ENCODE peak calls at places on chromosomes 5 and 9, in eight cellular contexts. B, X, F, U, G, L, H and E are unnamed samples.

GRCh38 chr9:135454737-135455136 is 24.8 kb upstream of the PPP1R26 start:
- DNase-seq in B (no peak), X (no peak), F (no peak), U (no peak), G (no peak), L (no peak), H (no peak), E (no peak)

GRCh38 chr5:107516452-107517184 is 154.1 kb downstream of the EFNA5 start:
- DNase-seq in B (no peak), X (no peak), F (no peak), U (peak), G (no peak), L (no peak), H (peak), E (peak)

GRCh38 chr9:69649566-69650260 is 22.5 kb downstream of the APBA1 start:
- DNase-seq in B (no peak), X (no peak), F (no peak), U (peak), G (no peak), L (no peak), H (peak), E (no peak)

GRCh38 chr5:126674145-126674544 is 73.4 kb downstream of the PHAX start:
- DNase-seq in B (no peak), X (no peak), F (no peak), U (no peak), G (no peak), L (no peak), H (no peak), E (no peak)

GRCh38 chr5:40717281-40717680 is 37.6 kb downstream of the PTGER4 start:
- DNase-seq in B (no peak), X (no peak), F (no peak), U (peak), G (no peak), L (no peak), H (peak), E (no peak)

GRCh38 chr9:75651709-75652108 is 238.8 kb upstream of the PCSK5 start:
- DNase-seq in B (no peak), X (no peak), F (no peak), U (no peak), G (no peak), L (no peak), H (no peak), E (no peak)

GRCh38 chr5:67879619-67880357 is 335.8 kb upstream of the PIK3R1 start:
- DNase-seq in B (no peak), X (no peak), F (no peak), U (peak), G (peak), L (no peak), H (no peak), E (no peak)

GRCh38 chr5:146860213-146860891 is 18.2 kb downstream of the PPP2R2B start:
- DNase-seq in B (no peak), X (no peak), F (no peak), U (no peak), G (no peak), L (no peak), H (peak), E (no peak)

GRCh38 chr9:79694676-79695400 is 123.1 kb downstream of the TLE4 start:
- DNase-seq in B (no peak), X (no peak), F (no peak), U (peak), G (no peak), L (no peak), H (peak), E (no peak)

GRCh38 chr5:109876941-109877669 is 187.4 kb downstream of the MAN2A1 start:
- DNase-seq in B (no peak), X (peak), F (no peak), U (peak), G (peak), L (no peak), H (no peak), E (no peak)

GRCh38 chr9:99056876-99057664 is 47.8 kb upstream of the TGFBR1 start:
- DNase-seq in B (no peak), X (no peak), F (no peak), U (peak), G (peak), L (no peak), H (peak), E (no peak)

GRCh38 chr9:136143215-136144001 is 24.7 kb upstream of the TMEM250 start:
- DNase-seq in B (no peak), X (no peak), F (no peak), U (no peak), G (no peak), L (no peak), H (no peak), E (no peak)

GRCh38 chr5:77632526-77633268 is 5.8 kb downstream of the OTP start:
- DNase-seq in B (no peak), X (no peak), F (no peak), U (no peak), G (no peak), L (no peak), H (no peak), E (no peak)

GRCh38 chr5:95759634-95760033 is 28.5 kb downstream of the RHOBTB3 start:
- DNase-seq in B (no peak), X (no peak), F (no peak), U (peak), G (no peak), L (no peak), H (peak), E (no peak)

GRCh38 chr5:80002677-80003076 is 11.6 kb upstream of the MTX3 start:
- DNase-seq in B (no peak), X (no peak), F (no peak), U (no peak), G (no peak), L (no peak), H (no peak), E (no peak)

GRCh38 chr9:12993432-12993831 is 218.6 kb downstream of the LURAP1L start:
- DNase-seq in B (no peak), X (no peak), F (no peak), U (no peak), G (no peak), L (no peak), H (no peak), E (no peak)

GRCh38 chr9:71681708-71682268 is 86.5 kb downstream of the CEMIP2 start:
- DNase-seq in B (no peak), X (no peak), F (no peak), U (peak), G (peak), L (no peak), H (peak), E (no peak)

GRCh38 chr9:35616681-35617459 is 1.3 kb downstream of the CD72 start:
- DNase-seq in B (peak), X (peak), F (peak), U (peak), G (peak), L (peak), H (no peak), E (no peak)
- TF ChIP-seq CTCF in B (no peak), X (no peak), F (peak), U (no peak), G (no peak), L (no peak), H (no peak), E (no peak)

GRCh38 chr9:111483419-111483861 is 743 bp downstream of the ECPAS start:
- DNase-seq in B (no peak), X (no peak), F (peak), U (no peak), G (peak), L (no peak), H (no peak), E (no peak)
- H3K4me3 ChIP-seq in B (peak), X (peak), F (peak), U (peak), G (no peak), L (peak), H (peak), E (peak)

GRCh38 chr9:81118416-81118815 is 570.9 kb downstream of the TLE1 start:
- DNase-seq in B (no peak), X (no peak), F (no peak), U (no peak), G (no peak), L (no peak), H (no peak), E (no peak)

GRCh38 chr9:81112638-81113037 is 576.7 kb downstream of the TLE1 start:
- DNase-seq in B (no peak), X (no peak), F (no peak), U (no peak), G (no peak), L (no peak), H (no peak), E (no peak)

GRCh38 chr9:81113408-81114124 is 575.8 kb downstream of the TLE1 start:
- DNase-seq in B (no peak), X (no peak), F (no peak), U (no peak), G (no peak), L (no peak), H (no peak), E (no peak)

GRCh38 chr9:81116340-81117207 is 572.8 kb downstream of the TLE1 start:
- DNase-seq in B (no peak), X (no peak), F (no peak), U (no peak), G (no peak), L (no peak), H (no peak), E (peak)
- TF ChIP-seq CTCF in B (no peak), X (no peak), F (no peak), U (no peak), G (no peak), L (no peak), H (no peak), E (no peak)

DNA sequence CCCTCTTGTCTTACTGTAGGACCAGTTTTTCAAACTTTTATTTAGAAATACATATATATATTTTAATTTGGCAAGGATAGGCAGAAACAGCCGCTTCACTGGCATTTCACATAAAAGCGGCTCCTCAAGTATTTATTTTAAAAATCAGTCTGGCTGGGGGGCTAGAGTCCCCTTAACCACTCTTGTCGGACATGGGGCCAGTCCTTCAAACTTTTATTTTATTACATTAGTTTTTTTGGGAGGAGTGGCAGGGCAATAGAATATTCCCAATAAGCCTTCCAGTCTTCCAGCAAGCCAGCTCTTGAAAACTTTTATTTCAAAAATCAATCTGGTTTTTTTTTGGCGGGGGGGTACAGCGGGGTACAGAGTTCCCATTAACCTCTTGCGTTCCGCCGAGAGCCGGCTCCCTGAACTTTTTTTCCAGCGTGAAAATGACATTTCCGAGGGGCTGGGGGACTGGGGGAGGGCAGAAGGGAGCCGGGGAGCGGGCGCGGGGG is 641 bp upstream of the ZNF618 start:
- DNase-seq in B (no peak), X (no peak), F (no peak), U (peak), G (no peak), L (no peak), H (no peak), E (no peak)
- H3K4me3 ChIP-seq in B (peak), X (peak), F (peak), U (peak), G (peak), L (peak), H (peak), E (peak)

GRCh38 chr5:90865194-90865593 is 306.6 kb downstream of the ADGRV1 start:
- DNase-seq in B (no peak), X (no peak), F (no peak), U (no peak), G (no peak), L (no peak), H (no peak), E (no peak)

GRCh38 chr5:90866915-90867715 is 308.5 kb downstream of the ADGRV1 start:
- DNase-seq in B (no peak), X (peak), F (no peak), U (peak), G (no peak), L (no peak), H (no peak), E (no peak)

GRCh38 chr5:90866333-90866732 is 307.7 kb downstream of the ADGRV1 start:
- DNase-seq in B (no peak), X (no peak), F (no peak), U (no peak), G (no peak), L (no peak), H (no peak), E (no peak)

DNA sequence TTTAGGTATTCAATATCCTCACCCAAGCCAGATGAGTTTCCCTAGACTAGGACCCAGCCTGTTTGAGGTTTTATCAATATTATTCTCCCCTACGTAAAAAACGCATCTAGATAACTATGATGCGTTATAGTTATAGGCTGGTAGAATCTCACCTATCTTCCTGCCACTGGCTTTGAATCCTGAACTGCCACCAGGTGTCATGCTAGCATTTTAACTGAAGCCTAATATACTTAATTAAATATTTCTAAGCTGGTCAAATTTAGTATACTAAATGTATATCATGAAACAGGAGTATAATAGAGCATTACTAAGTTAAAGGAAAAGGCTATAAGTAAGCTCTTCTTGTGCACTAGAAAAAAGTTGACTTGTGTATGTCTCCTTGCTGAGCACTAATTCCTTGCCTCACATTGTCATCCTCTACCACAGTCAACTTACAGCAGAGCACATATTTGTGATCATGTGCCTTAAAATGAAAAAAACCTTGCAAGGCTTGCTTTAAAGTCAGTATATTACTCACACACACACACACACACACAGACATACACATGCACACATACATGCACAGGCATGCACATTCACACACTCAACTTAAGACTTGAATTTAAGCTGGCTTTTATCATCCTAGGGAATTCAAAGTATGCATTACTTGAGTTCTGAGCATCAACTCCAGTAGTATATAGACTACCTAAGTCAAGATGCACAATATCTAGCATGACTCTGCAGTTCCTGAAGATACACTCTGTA is 303.4 kb downstream of the ADGRV1 start:
- DNase-seq in B (no peak), X (no peak), F (no peak), U (no peak), G (no peak), L (no peak), H (no peak), E (no peak)
- TF ChIP-seq CTCF in B (no peak), X (no peak), F (no peak), U (no peak), G (no peak), L (no peak), H (no peak), E (no peak)